ENCODE peak calls at places on chromosomes 11 and 22, in five cellular contexts. R, Z, W, X and C are unnamed samples.

GRCh38 chr11:47960015-47960414 is 20.3 kb upstream of the PTPRJ start:
- DNase-seq in R (no peak), Z (no peak), W (no peak), X (no peak), C (no peak)

GRCh38 chr11:61778357-61778886 is 14.0 kb downstream of the TMEM258 start:
- DNase-seq in Z (no peak), X (no peak), R (no peak), W (no peak), C (no peak)

GRCh38 chr11:69867076-69868002 is 48.1 kb upstream of the FGF3 start:
- DNase-seq in W (no peak), R (no peak), Z (no peak), X (no peak), C (peak)

GRCh38 chr22:39535831-39536449 is 3.4 kb upstream of the RPS19BP1 start:
- DNase-seq in R (no peak), X (no peak), Z (no peak), W (no peak), C (no peak)

GRCh38 chr22:17724241-17724640 is 50.0 kb downstream of the BID start:
- DNase-seq in W (no peak), R (no peak), Z (no peak), X (peak), C (peak)

GRCh38 chr22:16989915-16990314 is 18.1 kb downstream of the GAB4 start:
- DNase-seq in X (no peak), R (no peak), W (no peak), Z (no peak), C (no peak)

GRCh38 chr22:33400061-33400840 is 342.1 kb upstream of the SYN3 start:
- DNase-seq in X (no peak), R (no peak), W (no peak), Z (no peak), C (no peak)

GRCh38 chr22:37196539-37197450 is 8.7 kb upstream of the C1QTNF6 start:
- DNase-seq in R (peak), W (peak), X (peak), Z (peak), C (peak)

GRCh38 chr11:12806113-12806512 is 131.9 kb downstream of the TEAD1 start:
- DNase-seq in Z (no peak), W (peak), X (no peak), R (no peak), C (no peak)

GRCh38 chr11:78767409-78767932 is 192.8 kb upstream of the NARS2 start:
- DNase-seq in Z (no peak), X (no peak), R (no peak), W (no peak), C (no peak)

GRCh38 chr11:23404225-23405160 is 544.2 kb upstream of the CCDC179 start:
- DNase-seq in R (no peak), W (no peak), X (no peak), Z (no peak), C (no peak)

GRCh38 chr11:18495268-18495667 is 31.5 kb downstream of the TSG101 start:
- DNase-seq in W (no peak), Z (no peak), X (no peak), R (no peak), C (no peak)

GRCh38 chr11:132718711-132719641 is 813.3 kb downstream of the OPCML start:
- DNase-seq in W (no peak), X (peak), R (peak), Z (peak), C (peak)

GRCh38 chr11:115653076-115653475 is 148.9 kb upstream of the CADM1 start:
- DNase-seq in Z (no peak), R (no peak), W (no peak), X (no peak), C (no peak)

GRCh38 chr11:44681698-44682097 is 45.1 kb upstream of the TSPAN18 start:
- DNase-seq in Z (no peak), W (peak), X (peak), R (no peak), C (peak)

GRCh38 chr11:10488581-10489443 is 33.7 kb downstream of the AMPD3 start:
- DNase-seq in Z (peak), X (no peak), W (no peak), R (no peak), C (no peak)

GRCh38 chr22:31776231-31776630 is 22.4 kb downstream of the DEPDC5 start:
- DNase-seq in X (no peak), W (no peak), Z (no peak), R (no peak), C (no peak)

GRCh38 chr11:71542856-71543743 is 5.1 kb upstream of the KRTAP5-9 start:
- DNase-seq in Z (no peak), R (no peak), W (no peak), X (no peak), C (no peak)

GRCh38 chr22:47131611-47132427 is 369.4 kb downstream of the TBC1D22A start:
- DNase-seq in X (no peak), Z (no peak), R (no peak), W (no peak), C (no peak)

GRCh38 chr11:78808903-78809302 is 234.2 kb upstream of the NARS2 start:
- DNase-seq in X (no peak), R (no peak), W (no peak), Z (peak), C (no peak)

GRCh38 chr11:22807855-22808558 is 21.6 kb downstream of the SVIP start:
- DNase-seq in X (peak), Z (no peak), R (no peak), W (no peak), C (no peak)

GRCh38 chr11:45622861-45623260 is 42.6 kb downstream of the CHST1 start:
- DNase-seq in X (no peak), R (no peak), Z (no peak), W (no peak), C (no peak)

GRCh38 chr11:111541209-111542061 is 915 bp downstream of the LAYN start:
- DNase-seq in R (peak), Z (peak), W (peak), X (peak), C (peak)

GRCh38 chr22:42384506-42384905 is 47.7 kb downstream of the NFAM1 start:
- DNase-seq in Z (no peak), W (no peak), R (no peak), X (no peak), C (no peak)

GRCh38 chr11:59173080-59173963 is 1.4 kb downstream of the DTX4 start:
- DNase-seq in W (peak), X (no peak), Z (peak), R (no peak), C (peak)

GRCh38 chr11:98307827-98308491 is 712.8 kb upstream of the CNTN5 start:
- DNase-seq in Z (no peak), W (no peak), R (no peak), X (peak), C (no peak)

GRCh38 chr11:130550984-130551383 is 102.5 kb downstream of the ADAMTS15 start:
- DNase-seq in X (no peak), Z (no peak), R (no peak), W (no peak), C (no peak)

GRCh38 chr11:69557266-69557665 is 75.8 kb downstream of the LINC01488 start:
- DNase-seq in X (no peak), W (no peak), R (no peak), Z (no peak), C (no peak)

GRCh38 chr11:6647282-6647679 is 8.3 kb downstream of the DCHS1 start:
- DNase-seq in X (peak), R (peak), W (peak), Z (peak), C (peak)
- H3K4me3 ChIP-seq in X (no peak), R (no peak), W (no peak), Z (no peak), C (peak)

GRCh38 chr11:8167796-8168195 is 1.0 kb downstream of the RIC3 start:
- DNase-seq in W (peak), R (no peak), X (peak), Z (no peak), C (no peak)

GRCh38 chr11:8168485-8169257 is at the start of gene RIC3:
- DNase-seq in R (no peak), W (no peak), X (no peak), Z (no peak), C (no peak)
- TF ChIP-seq CTCF in R (no peak), W (no peak), X (no peak), Z (no peak), C (no peak)

GRCh38 chr11:65591939-65592814 is 3.4 kb downstream of the KCNK7 start:
- DNase-seq in Z (peak), X (peak), R (no peak), W (no peak), C (no peak)
- H3K4me3 ChIP-seq in Z (peak), X (peak), R (no peak), W (no peak), C (no peak)

GRCh38 chr22:45552580-45553332 is 50.1 kb downstream of the FBLN1 start:
- DNase-seq in X (peak), Z (peak), W (peak), R (peak), C (peak)
- TF ChIP-seq CTCF in X (peak), Z (no peak), W (peak), R (peak), C (peak)

DNA sequence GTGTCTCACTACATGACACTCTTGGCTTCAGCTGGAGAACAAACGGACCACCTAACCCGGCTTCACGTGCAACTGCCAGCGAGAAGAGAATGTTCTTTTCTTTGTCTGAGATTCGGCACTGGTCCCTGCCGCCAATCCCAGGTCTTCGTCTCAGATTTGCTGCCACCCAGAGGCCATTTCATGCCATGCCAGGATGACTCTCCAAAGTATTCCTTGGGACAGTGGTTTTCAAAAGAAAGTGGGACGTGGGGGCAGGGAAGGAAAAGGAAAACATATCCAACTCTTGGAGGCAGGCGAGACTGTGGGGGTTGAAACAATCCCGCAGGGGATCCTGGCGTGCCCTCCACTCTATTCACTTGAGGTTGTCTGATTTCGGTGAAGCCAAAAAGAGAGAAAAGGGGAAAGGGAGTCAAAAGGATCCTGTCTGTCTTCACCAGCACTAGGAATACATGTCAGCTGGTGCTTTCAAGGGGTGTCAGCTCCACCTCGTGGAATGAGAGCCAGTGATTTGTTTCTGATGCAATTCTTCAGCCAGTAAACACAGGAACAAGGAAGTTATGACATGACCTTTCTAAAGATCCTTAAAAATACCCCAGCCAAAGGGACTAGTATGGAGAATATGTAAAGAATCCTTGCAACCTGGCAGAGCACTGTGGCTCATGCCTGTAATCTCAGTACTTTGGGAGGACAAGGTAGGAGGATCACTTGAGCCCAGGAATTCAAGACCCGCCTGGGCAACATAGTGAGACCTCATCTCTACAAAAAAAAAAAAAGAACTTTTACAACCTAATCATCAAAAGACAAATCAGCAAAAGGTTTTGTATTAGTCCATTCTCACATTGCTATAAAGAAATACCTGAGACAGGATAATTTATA is 41.0 kb upstream of the APLNR start:
- DNase-seq in X (peak), W (peak), Z (peak), R (no peak), C (peak)
- H3K4me3 ChIP-seq in X (peak), W (peak), Z (no peak), R (no peak), C (peak)

GRCh38 chr11:2885676-2886081 is at the start of gene CDKN1C:
- DNase-seq in X (peak), R (no peak), W (peak), Z (peak), C (peak)

GRCh38 chr11:2887526-2888195 is 2.1 kb upstream of the CDKN1C start:
- DNase-seq in Z (no peak), R (no peak), X (no peak), W (no peak), C (no peak)

GRCh38 chr11:2885017-2885675 is 429 bp downstream of the CDKN1C start:
- DNase-seq in R (no peak), Z (peak), X (peak), W (peak), C (peak)

GRCh38 chr11:2886936-2887335 is 1.4 kb upstream of the CDKN1C start:
- DNase-seq in Z (no peak), X (no peak), W (no peak), R (no peak), C (no peak)

DNA sequence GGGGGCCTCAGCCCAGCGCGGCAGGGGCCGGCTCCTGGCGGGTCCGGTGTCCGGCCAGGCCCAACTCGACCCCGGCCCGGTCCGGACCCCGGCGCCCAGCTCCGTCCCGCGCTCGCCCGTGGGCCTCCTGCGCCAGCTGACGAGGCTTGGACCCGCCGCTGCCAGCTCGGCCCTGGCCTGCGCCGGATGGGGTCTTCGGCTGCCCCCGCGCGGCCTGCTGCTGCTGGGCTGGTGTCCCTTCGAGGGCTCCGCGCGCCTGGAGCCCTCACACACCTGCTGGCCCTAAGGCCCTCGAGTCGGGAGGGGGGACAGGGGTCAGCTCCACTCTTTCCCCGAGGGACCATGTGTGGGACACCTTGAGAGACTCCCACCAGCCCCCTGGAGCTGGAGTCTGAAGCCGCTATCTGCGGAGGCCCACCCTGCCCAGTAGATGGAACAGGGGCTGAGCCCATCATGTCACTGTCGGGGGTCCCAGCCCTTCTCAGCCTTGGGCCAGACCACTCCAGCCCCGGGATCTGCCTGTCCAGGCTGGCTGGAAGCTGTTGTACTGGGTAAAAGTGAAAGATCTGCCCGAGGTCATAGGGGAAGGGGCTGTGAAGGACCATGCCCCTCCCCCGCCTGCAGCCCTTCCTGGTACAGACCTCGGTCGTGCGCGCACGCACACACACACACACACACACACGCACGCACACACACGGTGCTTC is 768 bp upstream of the CDKN1C start:
- DNase-seq in Z (no peak), W (peak), R (no peak), X (no peak), C (no peak)
- TF ChIP-seq CTCF in Z (no peak), W (peak), R (peak), X (no peak), C (no peak)

DNA sequence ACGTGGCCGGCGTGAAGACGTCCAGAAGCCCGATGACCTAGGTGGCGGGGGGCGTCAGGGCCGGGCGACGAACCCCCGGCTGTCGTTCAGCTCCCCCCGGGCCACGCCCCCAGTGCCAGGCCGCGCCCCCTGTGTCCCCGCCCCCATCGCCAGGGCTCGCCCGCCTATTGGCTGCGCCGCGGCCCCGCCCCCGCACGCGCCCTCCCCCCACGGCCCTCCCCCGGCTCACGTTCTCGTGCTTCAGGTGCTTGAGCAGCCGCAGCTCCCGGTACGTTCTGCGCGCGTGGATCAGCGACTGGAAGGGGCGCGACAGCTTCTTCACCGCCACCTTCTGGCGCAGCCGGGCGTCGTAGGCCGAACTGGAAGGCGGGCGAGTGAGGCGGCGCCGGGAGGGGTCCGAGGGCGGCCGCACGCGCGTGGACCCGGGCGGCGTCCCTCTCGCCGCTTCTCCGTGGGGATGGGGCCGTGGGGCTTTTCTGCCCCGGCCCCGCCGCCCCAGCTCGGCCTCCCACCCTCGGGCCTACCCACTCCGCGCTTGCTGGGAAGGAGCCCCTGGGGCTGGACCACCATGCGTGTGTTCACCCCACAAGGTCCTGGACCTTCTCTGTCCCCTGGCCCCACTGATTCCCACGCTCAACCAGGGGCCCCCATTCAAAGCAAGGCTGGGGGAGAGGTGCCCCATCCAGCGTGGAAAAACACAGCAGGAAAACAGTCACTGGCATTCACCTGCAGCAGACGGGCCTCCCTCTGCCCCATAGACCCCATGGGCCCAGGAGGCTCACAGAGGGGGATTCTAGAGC is 2.4 kb downstream of the MAPK11 start:
- DNase-seq in Z (peak), X (peak), W (peak), R (no peak), C (peak)
- H3K4me3 ChIP-seq in Z (peak), X (peak), W (peak), R (peak), C (peak)

DNA sequence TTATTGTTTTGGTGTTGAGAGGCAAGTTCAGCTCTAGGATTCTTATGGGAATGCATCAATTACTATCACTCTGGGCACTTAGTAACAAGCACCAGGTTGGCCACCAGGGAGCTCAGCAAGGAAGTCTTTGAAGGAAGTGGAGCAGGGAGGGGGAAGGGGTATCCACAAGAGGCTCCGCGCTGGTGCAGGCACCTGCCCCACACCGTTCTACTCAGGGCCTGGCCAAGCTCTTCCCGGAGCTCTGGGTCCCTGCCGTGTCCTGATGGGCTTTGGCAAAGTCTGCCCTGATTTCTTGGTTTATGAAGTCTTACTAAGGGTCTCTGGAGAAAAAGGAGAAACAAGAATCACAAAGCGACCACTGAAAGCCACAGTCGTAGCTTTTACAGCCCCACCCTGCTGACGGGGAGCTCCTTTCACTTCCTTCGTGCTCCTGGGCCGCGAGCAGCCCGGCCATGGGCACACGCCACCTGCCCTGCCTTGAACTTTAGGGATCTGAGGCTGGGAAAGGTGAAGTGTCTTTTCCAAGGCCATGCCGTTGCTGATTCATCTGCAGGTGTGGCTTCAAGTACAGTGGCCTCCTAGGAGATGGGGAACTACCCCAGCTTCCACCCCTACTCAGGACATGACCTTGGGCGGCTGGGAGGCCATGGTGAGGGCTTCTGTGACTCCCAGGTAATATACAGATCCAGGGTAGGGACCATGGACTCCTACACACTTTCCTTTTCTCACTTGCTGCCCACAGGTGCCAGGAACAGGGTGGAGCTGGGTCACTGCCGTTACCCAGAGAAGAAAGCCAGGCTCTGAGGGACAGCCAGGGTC is 15.9 kb upstream of the LRRC32 start:
- DNase-seq in Z (no peak), X (no peak), R (no peak), W (no peak), C (no peak)
- TF ChIP-seq CTCF in Z (no peak), X (no peak), R (no peak), W (no peak), C (no peak)

GRCh38 chr11:66292543-66293332 is 1.0 kb downstream of the TMEM151A start:
- DNase-seq in W (no peak), X (no peak), Z (no peak), R (no peak), C (no peak)

GRCh38 chr11:66293352-66293751 is 1.7 kb downstream of the TMEM151A start:
- DNase-seq in W (no peak), R (no peak), X (no peak), Z (no peak), C (no peak)

GRCh38 chr11:66290332-66290629 is 1.3 kb upstream of the YIF1A start:
- DNase-seq in R (no peak), Z (no peak), W (no peak), X (no peak), C (no peak)

GRCh38 chr11:66291303-66291705 is 390 bp upstream of the TMEM151A start:
- DNase-seq in Z (no peak), X (no peak), R (no peak), W (no peak), C (no peak)

GRCh38 chr11:66291706-66292542 is at the start of gene TMEM151A:
- DNase-seq in X (no peak), Z (no peak), W (no peak), R (no peak), C (no peak)
- H3K4me3 ChIP-seq in X (peak), Z (peak), W (no peak), R (peak), C (no peak)